ENCODE peak calls at places on chromosomes 11 and 22, in four cellular contexts. G, L, O and C are unnamed samples.

GRCh38 chr11:43983221-43983795 is 40.9 kb downstream of the C11orf96 start:
- DNase-seq in L (no peak), G (no peak), O (no peak), C (no peak)

GRCh38 chr22:19244600-19245352 is 46.7 kb downstream of the CLTCL1 start:
- DNase-seq in L (no peak), O (no peak), G (no peak), C (no peak)

GRCh38 chr11:122101625-122102291 is 14.3 kb downstream of the BLID start:
- DNase-seq in G (peak), O (peak), L (no peak), C (peak)

GRCh38 chr11:35206616-35207015 is 67.6 kb downstream of the CD44 start:
- DNase-seq in L (no peak), O (no peak), G (no peak), C (no peak)

GRCh38 chr11:82929121-82929520 is 27.6 kb downstream of the DDIAS start:
- DNase-seq in O (no peak), G (no peak), L (no peak), C (no peak)

GRCh38 chr11:111676878-111677585 is 74.8 kb downstream of the SIK2 start:
- DNase-seq in L (no peak), O (no peak), G (no peak), C (no peak)

GRCh38 chr22:24208012-24208749 is 26.9 kb downstream of the SUSD2 start:
- DNase-seq in G (no peak), O (peak), L (no peak), C (peak)

GRCh38 chr11:122808494-122808893 is 29.8 kb upstream of the CRTAM start:
- DNase-seq in L (no peak), O (peak), G (peak), C (no peak)

GRCh38 chr11:35905901-35906661 is 37.8 kb upstream of the LDLRAD3 start:
- DNase-seq in G (no peak), O (no peak), L (no peak), C (peak)

GRCh38 chr11:123235117-123235686 is 40.2 kb upstream of the CLMP start:
- DNase-seq in G (peak), O (peak), L (peak), C (peak)

GRCh38 chr22:32123657-32124056 is 35.4 kb downstream of the C22orf42 start:
- DNase-seq in L (no peak), G (no peak), O (no peak), C (no peak)
- TF ChIP-seq CTCF in L (no peak), G (no peak), O (no peak), C (no peak)

GRCh38 chr11:32087602-32088001 is 3.3 kb upstream of the RCN1 start:
- DNase-seq in L (no peak), G (no peak), O (no peak), C (no peak)
- H3K27ac ChIP-seq in L (no peak), G (no peak), O (no peak), C (no peak)

DNA sequence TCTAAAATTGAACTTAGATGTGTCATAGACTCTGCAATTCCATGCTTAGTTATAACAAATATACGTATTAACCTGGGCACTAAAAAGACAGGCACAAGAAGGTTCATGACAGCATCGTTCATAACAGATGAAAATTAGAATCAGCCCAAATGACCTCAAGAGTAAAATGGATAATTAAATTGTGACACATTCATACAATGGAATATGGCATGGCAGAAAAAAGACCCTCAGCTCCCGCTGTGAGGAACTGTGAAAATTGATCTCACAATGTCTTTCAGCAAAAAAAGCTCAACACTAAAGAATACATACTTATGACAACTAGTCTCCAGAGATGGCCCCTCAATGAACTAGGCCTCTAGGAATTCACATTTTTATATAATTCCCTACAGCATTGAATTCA is 386.0 kb downstream of the GUCY1A2 start:
- DNase-seq in O (no peak), L (no peak), G (no peak), C (no peak)
- TF ChIP-seq CTCF in O (no peak), L (no peak), G (no peak), C (no peak)

GRCh38 chr11:73267122-73267846 is 4.9 kb upstream of the P2RY6 start:
- DNase-seq in L (no peak), O (no peak), G (no peak), C (peak)

GRCh38 chr11:73265853-73266643 is 6.1 kb upstream of the P2RY6 start:
- DNase-seq in O (no peak), G (no peak), L (no peak), C (peak)

GRCh38 chr11:73267921-73268540 is 4.1 kb upstream of the P2RY6 start:
- DNase-seq in O (no peak), G (no peak), L (no peak), C (peak)

GRCh38 chr11:73265278-73265810 is 6.8 kb upstream of the P2RY6 start:
- DNase-seq in G (no peak), O (no peak), L (no peak), C (no peak)

DNA sequence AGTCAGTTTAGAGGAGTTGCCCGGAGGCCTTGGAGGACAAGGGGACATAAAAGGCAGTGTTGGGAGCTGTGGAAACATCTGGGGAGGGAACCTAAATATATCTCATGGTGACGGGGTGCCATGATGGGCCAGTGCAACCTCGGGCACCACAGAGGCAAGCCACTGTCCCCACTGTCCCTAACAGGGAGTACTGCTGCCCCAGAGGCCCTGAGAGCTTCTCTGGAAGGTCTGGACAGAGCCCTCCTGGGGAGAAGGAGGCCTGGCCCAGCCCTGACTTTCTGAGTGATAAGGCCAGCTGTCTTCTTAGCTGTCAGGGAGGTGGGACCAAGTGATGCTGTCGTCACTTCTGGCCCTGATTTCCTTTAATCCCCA is 5.5 kb upstream of the P2RY6 start:
- DNase-seq in G (no peak), L (no peak), O (no peak), C (no peak)
- H3K27ac ChIP-seq in G (no peak), L (no peak), O (no peak), C (no peak)